ENCODE peak calls at places on chromosomes 1 and 21, in five cellular contexts. E, I, J, C and Z are unnamed samples.

GRCh38 chr21:28971171-28971570 is 21.5 kb downstream of the LTN1 start:
- DNase-seq in E (no peak), I (no peak), J (no peak), C (no peak), Z (no peak)

GRCh38 chr1:1004780-1005697 is 5.1 kb upstream of the HES4 start:
- DNase-seq in E (peak; percentile 35), I (peak; percentile 30), J (no peak), C (peak; percentile 73), Z (no peak)

GRCh38 chr21:31173881-31174555 is 135.7 kb upstream of the KRTAP19-8 start:
- DNase-seq in E (no peak), I (no peak), J (peak; percentile 31), C (peak; percentile 54), Z (no peak)

GRCh38 chr21:15034126-15034848 is 30.5 kb downstream of the NRIP1 start:
- DNase-seq in E (no peak), I (no peak), J (no peak), C (no peak), Z (no peak)

GRCh38 chr1:39925727-39926342 is 24.1 kb upstream of the MYCL start:
- DNase-seq in E (no peak), I (no peak), J (no peak), C (no peak), Z (no peak)

GRCh38 chr1:110337704-110338199 is 1.4 kb upstream of the RBM15 start:
- DNase-seq in E (peak; percentile 40), I (no peak), J (peak; percentile 31), C (peak; percentile 60), Z (peak; percentile 12)

GRCh38 chr1:201540846-201541735 is 2.2 kb downstream of the NAV1 start:
- DNase-seq in E (no peak), I (no peak), J (no peak), C (no peak), Z (no peak)

GRCh38 chr1:185895208-185895900 is 161.2 kb downstream of the HMCN1 start:
- DNase-seq in E (no peak), I (no peak), J (no peak), C (no peak), Z (no peak)

GRCh38 chr1:172762087-172762486 is 103.2 kb downstream of the FASLG start:
- DNase-seq in E (no peak), I (no peak), J (no peak), C (no peak), Z (no peak)

GRCh38 chr1:153771841-153772593 is 3.2 kb upstream of the SLC27A3 start:
- DNase-seq in E (no peak), I (no peak), J (no peak), C (peak; percentile 57), Z (no peak)

GRCh38 chr1:203367051-203367450 is 16.1 kb upstream of the FMOD start:
- DNase-seq in E (no peak), I (peak; percentile 72), J (no peak), C (no peak), Z (no peak)

GRCh38 chr1:203682401-203683383 is 56.1 kb downstream of the ATP2B4 start:
- DNase-seq in E (no peak), I (peak; percentile 45), J (no peak), C (no peak), Z (no peak)

GRCh38 chr1:35560256-35561225 is 2.9 kb downstream of the NCDN start:
- DNase-seq in E (no peak), I (peak; percentile 38), J (peak; percentile 58), C (peak; percentile 91), Z (no peak)

GRCh38 chr1:214281030-214281901 is at the start of gene SMYD2:
- DNase-seq in E (peak; percentile 82), I (peak; percentile 68), J (peak; percentile 24), C (peak; percentile 87), Z (peak; percentile 58)

GRCh38 chr1:178224358-178224757 is 130.5 kb downstream of the RASAL2 start:
- DNase-seq in E (no peak), I (no peak), J (no peak), C (no peak), Z (no peak)

GRCh38 chr21:44525431-44526095 is 14.4 kb downstream of the KRTAP10-1 start:
- DNase-seq in E (no peak), I (no peak), J (no peak), C (peak; percentile 20), Z (no peak)

GRCh38 chr21:46605759-46606426 is 1.0 kb upstream of the S100B start:
- DNase-seq in E (no peak), I (no peak), J (no peak), C (peak; percentile 53), Z (no peak)

GRCh38 chr1:243587823-243588560 is 262.1 kb downstream of the AKT3 start:
- DNase-seq in E (no peak), I (no peak), J (no peak), C (no peak), Z (no peak)

GRCh38 chr1:56881417-56881816 is 26.8 kb downstream of the C8A start:
- DNase-seq in E (no peak), I (no peak), J (no peak), C (no peak), Z (no peak)

GRCh38 chr21:46096997-46097825 is 701 bp upstream of the COL6A2 start:
- DNase-seq in E (peak; percentile 32), I (no peak), J (no peak), C (peak; percentile 30), Z (no peak)

GRCh38 chr1:63116016-63116415 is 206.4 kb upstream of the FOXD3 start:
- DNase-seq in E (no peak), I (no peak), J (no peak), C (no peak), Z (no peak)

GRCh38 chr1:15916417-15916816 is 59.5 kb downstream of the ZBTB17 start:
- DNase-seq in E (no peak), I (no peak), J (no peak), C (no peak), Z (no peak)

GRCh38 chr1:94246692-94247145 is 9.3 kb upstream of the ARHGAP29 start:
- DNase-seq in E (peak; percentile 47), I (no peak), J (no peak), C (no peak), Z (no peak)

GRCh38 chr1:208115924-208116614 is 128.1 kb downstream of the PLXNA2 start:
- DNase-seq in E (no peak), I (no peak), J (no peak), C (no peak), Z (no peak)

GRCh38 chr1:20588634-20589225 is at the start of gene CDA:
- DNase-seq in E (peak; percentile 43), I (no peak), J (no peak), C (no peak), Z (no peak)

GRCh38 chr1:187624812-187625542 is 796.2 kb downstream of the PLA2G4A start:
- DNase-seq in E (no peak), I (no peak), J (no peak), C (no peak), Z (no peak)

GRCh38 chr1:50271968-50272578 is 151.2 kb downstream of the DMRTA2 start:
- DNase-seq in E (no peak), I (peak; percentile 72), J (no peak), C (peak; percentile 59), Z (peak; percentile 18)

GRCh38 chr1:53381790-53382401 is 54.0 kb upstream of the LRP8 start:
- DNase-seq in E (no peak), I (no peak), J (no peak), C (no peak), Z (no peak)

GRCh38 chr1:24074196-24074595 is 37.7 kb downstream of the MYOM3 start:
- DNase-seq in E (no peak), I (no peak), J (no peak), C (peak; percentile 16), Z (no peak)

GRCh38 chr1:46080257-46080656 is 52.2 kb downstream of the PIK3R3 start:
- DNase-seq in E (no peak), I (no peak), J (no peak), C (no peak), Z (no peak)